ENCODE peak calls at places on chromosomes 5 and 9, in seven cellular contexts. K is A549, J is H1, G is neural progenitor cell, C is astrocyte of the spinal cord, I is kidney, E is lung. B is an unnamed sample.

GRCh38 chr5:67187318-67187717 is 9.3 kb downstream of the CD180 start:
- DNase-seq in K (no peak), J (no peak), G (no peak), C (no peak), I (no peak), E (no peak), B (no peak)

GRCh38 chr5:32506809-32507208 is 62.3 kb upstream of the ZFR start:
- DNase-seq in K (no peak), J (no peak), G (no peak), C (peak), I (no peak), E (no peak), B (peak)

GRCh38 chr9:15889555-15889954 is 336.7 kb downstream of the CCDC171 start:
- DNase-seq in K (no peak), J (no peak), G (no peak), C (peak), I (no peak), E (no peak), B (peak)

GRCh38 chr9:127796899-127797370 is 5.7 kb upstream of the FPGS start:
- DNase-seq in K (no peak), J (no peak), G (peak), C (peak), I (no peak), E (no peak), B (no peak)

GRCh38 chr5:151897896-151898295 is 26.8 kb downstream of the GLRA1 start:
- DNase-seq in K (no peak), J (no peak), G (no peak), C (no peak), I (no peak), E (no peak), B (no peak)

GRCh38 chr5:153707626-153708025 is 217.2 kb downstream of the GRIA1 start:
- DNase-seq in K (no peak), J (no peak), G (no peak), C (no peak), I (no peak), E (no peak), B (no peak)

GRCh38 chr5:589588-589987 is 22.6 kb upstream of the CEP72 start:
- DNase-seq in K (no peak), J (no peak), G (no peak), C (no peak), I (no peak), E (no peak), B (no peak)

GRCh38 chr9:98333703-98334582 is 78.5 kb upstream of the TBC1D2 start:
- DNase-seq in K (no peak), J (no peak), G (no peak), C (peak), I (no peak), E (peak), B (peak)

GRCh38 chr9:112384690-112385089 is 4.8 kb downstream of the HSDL2 start:
- DNase-seq in K (no peak), J (no peak), G (no peak), C (no peak), I (no peak), E (no peak), B (no peak)

GRCh38 chr5:149207821-149208220 is 63.8 kb upstream of the AFAP1L1 start:
- DNase-seq in K (no peak), J (no peak), G (no peak), C (no peak), I (no peak), E (no peak), B (no peak)

GRCh38 chr5:62829241-62829986 is 250.8 kb downstream of the LRRC70 start:
- DNase-seq in K (no peak), J (no peak), G (no peak), C (no peak), I (no peak), E (no peak), B (no peak)

GRCh38 chr5:88380332-88380731 is 111.7 kb upstream of the TMEM161B start:
- DNase-seq in K (no peak), J (no peak), G (no peak), C (no peak), I (no peak), E (no peak), B (no peak)

GRCh38 chr5:55159763-55160492 is at the start of gene GPX8:
- DNase-seq in K (peak), J (no peak), G (peak), C (peak), I (no peak), E (no peak), B (peak)

GRCh38 chr5:147169399-147169798 is 65.4 kb upstream of the STK32A start:
- DNase-seq in K (no peak), J (no peak), G (no peak), C (peak), I (no peak), E (no peak), B (peak)

GRCh38 chr9:93667006-93667405 is 90.6 kb downstream of the PHF2 start:
- DNase-seq in K (no peak), J (no peak), G (no peak), C (no peak), I (peak), E (no peak), B (no peak)

GRCh38 chr9:13952906-13953305 is 361.0 kb downstream of the NFIB start:
- DNase-seq in K (no peak), J (no peak), G (no peak), C (peak), I (no peak), E (no peak), B (no peak)

DNA sequence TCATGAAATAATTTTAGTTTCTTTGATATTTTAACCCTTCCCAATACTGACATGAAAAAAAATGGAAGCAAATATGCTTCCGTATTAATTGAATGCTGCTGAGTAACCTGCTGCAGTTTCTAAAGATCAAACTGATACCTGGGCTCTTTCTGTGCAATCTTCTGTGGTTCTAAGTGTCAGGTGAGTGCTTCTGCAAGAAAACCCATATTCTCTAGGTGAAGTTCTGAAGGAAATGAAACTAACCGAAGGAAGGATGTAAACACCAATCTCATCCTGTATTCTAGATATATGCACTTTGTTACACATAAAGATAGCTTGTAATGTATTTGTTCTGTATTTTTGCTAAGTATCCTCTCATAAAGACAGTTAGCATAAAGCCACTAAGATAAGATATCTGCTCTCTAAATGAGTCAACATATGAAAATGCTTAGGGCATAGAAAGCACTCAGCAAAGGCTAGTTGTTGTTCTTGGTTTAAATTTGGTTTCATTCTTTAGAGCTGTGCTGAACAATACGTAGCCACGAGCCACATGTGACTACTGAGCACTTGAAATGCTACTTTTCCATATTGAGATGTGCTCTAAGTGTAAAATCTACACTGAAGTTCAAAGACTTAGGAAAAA is 52.0 kb downstream of the ITGA2 start:
- DNase-seq in K (no peak), J (no peak), G (no peak), C (peak), I (no peak), E (no peak), B (no peak)
- H3K4me3 ChIP-seq in K (no peak), J (no peak), G (no peak), C (no peak), I (no peak), E (no peak), B (no peak)

GRCh38 chr5:117590944-117591343 is 1016.3 kb upstream of the SEMA6A start:
- DNase-seq in K (no peak), J (no peak), G (peak), C (peak), I (no peak), E (no peak), B (no peak)
- TF ChIP-seq CTCF in K (no peak), J (no peak), G (peak), C (peak), I (peak), E (no peak), B (peak)

GRCh38 chr5:16869821-16870796 is 66.0 kb downstream of the MYO10 start:
- DNase-seq in K (no peak), J (no peak), G (no peak), C (peak), I (no peak), E (no peak), B (peak)
- H3K4me3 ChIP-seq in K (peak), J (no peak), G (no peak), C (no peak), I (no peak), E (no peak), B (no peak)

DNA sequence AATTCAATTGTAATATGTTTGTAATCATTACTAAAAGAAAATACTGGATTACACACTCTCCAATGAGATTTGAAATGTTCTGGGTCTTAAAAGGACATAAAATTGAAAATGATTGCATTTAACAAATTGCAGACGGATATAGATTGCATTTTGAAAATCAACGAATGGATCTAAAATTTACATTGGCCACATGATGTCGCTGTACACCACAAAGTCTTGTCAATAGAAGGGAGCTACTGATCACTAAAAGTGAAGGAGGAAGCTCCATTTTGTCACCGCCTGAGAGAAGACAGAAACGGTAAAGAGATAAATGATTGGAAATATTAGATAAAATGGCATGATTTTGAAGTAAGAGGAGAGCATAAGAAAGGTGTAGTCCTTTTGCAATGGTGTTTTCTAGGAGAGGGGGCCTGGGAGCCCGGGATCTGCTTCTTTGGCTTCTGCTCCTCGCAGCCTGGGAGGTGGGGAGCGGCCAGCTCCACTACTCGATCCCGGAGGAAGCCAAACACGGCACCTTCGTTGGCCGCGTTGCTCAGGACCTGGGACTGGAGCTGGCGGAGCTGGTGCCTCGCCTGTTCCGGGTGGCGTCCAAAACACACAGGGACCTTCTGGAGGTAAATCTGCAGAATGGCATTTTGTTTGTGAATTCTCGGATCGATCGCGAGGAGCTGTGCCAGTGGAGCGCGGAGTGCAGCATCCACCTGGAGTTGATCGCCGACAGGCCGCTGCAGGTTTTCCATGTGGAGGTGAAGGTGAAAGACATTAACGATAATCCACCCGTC is at the start of gene PCDHA1:
- DNase-seq in K (peak), J (no peak), G (no peak), C (no peak), I (no peak), E (no peak), B (peak)
- TF ChIP-seq CTCF in K (peak), J (no peak), G (peak), C (no peak), I (no peak), E (no peak), B (no peak)

GRCh38 chr9:78006734-78007133 is 24.9 kb downstream of the GNAQ start:
- DNase-seq in K (no peak), J (no peak), G (no peak), C (no peak), I (no peak), E (no peak), B (peak)
- H3K4me3 ChIP-seq in K (no peak), J (no peak), G (no peak), C (no peak), I (no peak), E (no peak), B (no peak)

DNA sequence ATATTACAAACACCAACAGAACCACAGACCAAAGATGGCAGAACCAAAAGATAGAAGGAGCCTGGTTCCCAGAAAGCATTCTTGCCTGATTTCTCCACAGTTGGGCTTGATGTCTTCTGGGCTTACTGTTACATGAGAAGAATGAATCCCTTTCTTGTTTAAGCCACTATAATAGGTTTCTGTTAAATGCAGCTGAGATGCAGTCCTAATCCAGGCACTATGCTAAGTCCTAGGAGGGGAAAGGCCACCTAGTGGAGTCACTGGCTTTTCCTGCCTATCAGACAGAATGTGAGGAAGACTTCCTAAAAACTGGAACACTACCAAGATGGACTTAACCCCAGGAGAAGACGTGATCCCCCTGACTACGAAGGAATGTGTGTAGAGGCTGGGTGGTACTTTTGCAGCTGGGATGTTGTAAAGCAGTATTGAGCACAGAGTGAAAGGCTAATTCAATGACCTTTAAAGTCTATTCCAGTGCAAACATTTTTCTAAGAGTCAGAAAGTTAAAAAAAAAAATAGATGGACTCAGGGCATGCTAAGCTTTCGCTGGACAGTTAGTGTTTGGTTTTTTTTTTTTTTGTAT is 34.3 kb upstream of the FSD1L start:
- DNase-seq in K (peak), J (no peak), G (peak), C (peak), I (no peak), E (no peak), B (peak)
- TF ChIP-seq CTCF in K (peak), J (no peak), G (peak), C (peak), I (no peak), E (no peak), B (peak)

GRCh38 chr9:136941231-136942111 is 3.1 kb downstream of the FBXW5 start:
- DNase-seq in K (no peak), J (no peak), G (no peak), C (no peak), I (peak), E (no peak), B (no peak)

GRCh38 chr9:136942112-136942880 is 2.2 kb downstream of the FBXW5 start:
- DNase-seq in K (no peak), J (no peak), G (no peak), C (no peak), I (peak), E (no peak), B (no peak)

GRCh38 chr9:136944094-136944518 is 432 bp downstream of the FBXW5 start:
- DNase-seq in K (peak), J (peak), G (no peak), C (peak), I (no peak), E (no peak), B (peak)

GRCh38 chr9:136943291-136944093 is 1.0 kb downstream of the FBXW5 start:
- DNase-seq in K (peak), J (peak), G (peak), C (peak), I (peak), E (no peak), B (peak)

GRCh38 chr9:136942881-136943230 is 1.7 kb downstream of the FBXW5 start:
- DNase-seq in K (no peak), J (no peak), G (no peak), C (no peak), I (peak), E (no peak), B (no peak)
- H3K4me3 ChIP-seq in K (peak), J (no peak), G (no peak), C (peak), I (no peak), E (no peak), B (peak)

DNA sequence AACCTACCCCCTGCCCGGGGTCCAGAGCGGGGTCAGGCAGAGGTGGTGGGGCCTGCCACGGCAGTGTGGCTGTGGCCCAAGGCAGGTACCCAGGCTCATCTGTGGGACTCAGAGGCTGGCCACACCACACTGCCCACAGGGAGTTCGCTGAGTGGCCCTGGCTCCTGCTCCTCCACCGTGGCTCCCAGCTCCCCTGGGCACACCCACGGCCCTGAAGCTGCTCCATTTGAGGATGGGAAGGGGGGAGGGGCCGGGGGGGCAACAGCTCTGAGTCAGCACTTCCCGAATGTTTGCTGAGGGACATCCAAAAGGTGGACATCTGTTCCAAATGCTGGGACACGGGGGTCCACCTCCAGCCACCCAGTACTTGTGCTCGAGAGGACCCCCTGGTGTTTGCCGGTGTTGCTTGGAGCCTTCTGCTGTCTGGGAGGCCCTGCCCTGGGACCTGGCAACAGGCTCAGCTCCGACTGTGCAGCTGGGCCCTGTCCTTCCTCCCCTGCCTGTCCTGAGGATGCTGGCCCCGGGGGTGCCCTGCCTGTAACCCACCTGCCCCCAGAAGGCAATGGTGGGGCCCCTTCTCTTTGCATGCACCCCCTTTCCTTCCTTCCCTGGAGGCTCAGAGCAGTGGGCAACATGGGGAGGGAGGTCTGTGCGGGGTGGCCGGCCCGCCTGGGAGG is 2.5 kb upstream of the NRARP start:
- DNase-seq in K (no peak), J (no peak), G (peak), C (no peak), I (peak), E (no peak), B (no peak)
- TF ChIP-seq CTCF in K (no peak), J (no peak), G (no peak), C (no peak), I (no peak), E (no peak), B (peak)

GRCh38 chr9:122265265-122265900 is 701 bp downstream of the MRRF start:
- DNase-seq in K (no peak), J (no peak), G (no peak), C (peak), I (no peak), E (no peak), B (peak)
- H3K4me3 ChIP-seq in K (peak), J (peak), G (peak), C (peak), I (peak), E (peak), B (peak)

B was measured in fibroblast of mammary gland.